ENCODE peak calls at places on chromosomes 4 and X, in seven cellular contexts. I, P, M, O, S, Y and H are unnamed samples.

GRCh38 chrX:147757750-147758149 is 154.0 kb upstream of the FMR1 start:
- DNase-seq in I (no peak), O (no peak), M (no peak), S (no peak), P (no peak), Y (no peak), H (no peak)

GRCh38 chrX:102745513-102746133 is 25.1 kb downstream of the GPRASP3 start:
- DNase-seq in S (no peak), M (no peak), Y (peak; percentile 75), O (no peak), I (no peak), P (peak; percentile 44), H (no peak)

GRCh38 chr4:28565434-28565833 is 1704.8 kb downstream of the STIM2 start:
- DNase-seq in S (no peak), Y (no peak), O (no peak), P (no peak), M (no peak), I (no peak), H (no peak)

GRCh38 chr4:124227979-124228378 is 484.6 kb downstream of the ANKRD50 start:
- DNase-seq in I (no peak), S (no peak), M (no peak), O (no peak), P (no peak), Y (no peak), H (no peak)

GRCh38 chr4:140135529-140136021 is 18.4 kb downstream of the MAML3 start:
- DNase-seq in Y (peak; percentile 84), O (no peak), S (no peak), I (no peak), M (no peak), P (no peak), H (no peak)

GRCh38 chr4:155005395-155006087 is 202.9 kb upstream of the NPY2R start:
- DNase-seq in P (no peak), Y (no peak), I (no peak), S (no peak), M (peak; percentile 15), O (no peak), H (no peak)

GRCh38 chrX:27444093-27444908 is 18.8 kb downstream of the PPP4R3C start:
- DNase-seq in M (no peak), I (peak; percentile 14), O (no peak), S (no peak), P (no peak), Y (no peak), H (no peak)

GRCh38 chr4:159188646-159189045 is 85.8 kb downstream of the RAPGEF2 start:
- DNase-seq in Y (no peak), M (no peak), O (no peak), P (no peak), S (no peak), I (no peak), H (no peak)

GRCh38 chrX:146449243-146449642 is 360.3 kb upstream of the CXorf51B start:
- DNase-seq in O (no peak), M (no peak), Y (no peak), S (no peak), I (no peak), P (no peak), H (no peak)

GRCh38 chr4:141524116-141524515 is 112.3 kb upstream of the IL15 start:
- DNase-seq in P (no peak), S (no peak), I (no peak), O (no peak), Y (no peak), M (no peak), H (no peak)
- TF ChIP-seq JUND in P (no peak), S (no peak), I (no peak), O (no peak), Y (no peak), M (no peak), H (no peak)

DNA sequence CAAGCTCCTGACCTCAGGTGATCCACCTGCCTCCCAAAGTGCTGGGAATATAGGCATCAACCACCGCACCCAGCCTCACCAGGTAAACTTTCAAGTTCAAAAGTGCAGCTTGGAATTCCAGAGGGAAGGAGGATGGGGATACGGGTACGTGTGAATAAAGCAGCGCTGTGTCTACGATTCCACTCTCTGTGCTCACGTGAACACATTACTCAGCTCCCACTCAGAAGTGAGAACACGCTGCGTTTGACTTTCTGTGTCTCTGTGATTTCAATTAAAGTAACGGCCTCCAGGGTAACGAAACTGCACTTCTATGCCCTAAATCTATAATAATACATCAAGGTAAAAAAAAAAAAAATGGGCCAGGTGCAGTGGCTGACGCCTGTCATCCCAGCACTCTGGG is 8.4 kb upstream of the ASMT start:
- DNase-seq in P (no peak), M (no peak), Y (no peak), S (no peak), O (no peak), I (no peak), H (no peak)
- TF ChIP-seq JUND in P (no peak), M (no peak), Y (no peak), S (no peak), O (no peak), I (no peak), H (no peak)

DNA sequence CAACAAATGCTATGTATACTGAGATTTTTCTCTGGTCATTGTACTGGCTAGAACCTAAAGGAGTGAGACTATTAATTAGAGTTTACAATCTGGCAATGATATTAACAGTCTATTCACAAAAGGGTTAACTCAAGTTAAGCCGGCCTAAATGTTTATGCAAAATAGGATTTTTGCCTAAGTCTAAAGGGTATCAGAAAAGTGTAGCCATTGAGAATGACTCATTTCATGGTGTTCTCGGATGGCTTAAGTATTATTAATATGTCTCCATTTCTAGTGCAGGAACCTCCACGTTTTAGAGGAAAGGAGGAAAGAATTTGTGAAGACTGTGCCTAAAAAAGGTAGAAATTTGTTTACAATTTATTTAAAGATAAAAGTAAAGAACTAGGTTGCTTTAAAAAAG is 29.8 kb downstream of the DYNLT3 start:
- DNase-seq in S (no peak), O (no peak), I (no peak), M (no peak), Y (no peak), P (no peak), H (no peak)
- TF ChIP-seq JUND in S (no peak), O (no peak), I (no peak), M (no peak), Y (no peak), P (no peak), H (no peak)

GRCh38 chrX:129955682-129956081 is 26.8 kb upstream of the BCORL1 start:
- DNase-seq in Y (no peak), O (no peak), S (no peak), P (no peak), I (no peak), M (no peak), H (no peak)

GRCh38 chrX:129956765-129957164 is 25.7 kb upstream of the BCORL1 start:
- DNase-seq in I (no peak), Y (no peak), P (no peak), O (no peak), S (no peak), M (no peak), H (no peak)

GRCh38 chrX:129958814-129959492 is 23.5 kb upstream of the BCORL1 start:
- DNase-seq in S (no peak), Y (no peak), P (no peak), M (no peak), I (no peak), O (no peak), H (no peak)

GRCh38 chrX:129956145-129956544 is 26.3 kb upstream of the BCORL1 start:
- DNase-seq in O (no peak), I (no peak), S (no peak), Y (no peak), P (no peak), M (no peak), H (no peak)

GRCh38 chrX:129957241-129958099 is 25.0 kb upstream of the BCORL1 start:
- DNase-seq in I (no peak), P (no peak), O (peak; percentile 80), Y (peak; percentile 84), S (peak; percentile 34), M (peak; percentile 15), H (peak; percentile 53)
- TF ChIP-seq JUND in I (no peak), P (no peak), O (peak; percentile 15), Y (no peak), S (no peak), M (no peak), H (no peak)

GRCh38 chr4:126582737-126583136 is 1050.0 kb upstream of the INTU start:
- DNase-seq in O (no peak), I (no peak), S (no peak), P (no peak), Y (no peak), M (no peak), H (peak; percentile 65)
- TF ChIP-seq JUND in O (no peak), I (no peak), S (no peak), P (no peak), Y (no peak), M (no peak), H (no peak)

GRCh38 chr4:10083861-10084641 is 32.5 kb downstream of the WDR1 start:
- DNase-seq in I (no peak), P (no peak), O (no peak), M (no peak), Y (peak; percentile 13), S (no peak), H (no peak)
- TF ChIP-seq JUND in I (no peak), P (no peak), O (no peak), M (no peak), Y (no peak), S (no peak), H (no peak)

DNA sequence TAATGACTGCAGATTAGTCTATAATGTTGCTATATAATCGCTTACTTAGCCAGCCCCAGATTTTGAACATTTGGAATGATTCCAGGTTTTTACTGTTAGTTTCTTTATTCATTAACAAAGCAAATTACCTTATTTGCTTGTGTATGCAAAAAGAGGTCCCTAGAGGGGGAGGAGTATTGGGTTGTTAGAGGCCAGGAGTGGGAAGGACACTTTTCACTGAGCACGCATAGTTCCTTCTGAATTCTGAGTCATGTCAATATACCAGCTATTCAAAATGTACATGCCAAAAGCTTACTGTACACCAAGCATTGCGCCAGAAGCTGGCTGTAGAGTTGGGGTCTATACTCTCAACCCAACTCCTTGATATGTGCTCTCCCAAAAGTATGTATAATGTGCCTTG is 5.1 kb upstream of the DGAT2L6 start:
- DNase-seq in M (no peak), S (no peak), P (no peak), I (no peak), Y (no peak), O (no peak), H (no peak)
- TF ChIP-seq JUND in M (no peak), S (no peak), P (no peak), I (no peak), Y (no peak), O (no peak), H (no peak)

DNA sequence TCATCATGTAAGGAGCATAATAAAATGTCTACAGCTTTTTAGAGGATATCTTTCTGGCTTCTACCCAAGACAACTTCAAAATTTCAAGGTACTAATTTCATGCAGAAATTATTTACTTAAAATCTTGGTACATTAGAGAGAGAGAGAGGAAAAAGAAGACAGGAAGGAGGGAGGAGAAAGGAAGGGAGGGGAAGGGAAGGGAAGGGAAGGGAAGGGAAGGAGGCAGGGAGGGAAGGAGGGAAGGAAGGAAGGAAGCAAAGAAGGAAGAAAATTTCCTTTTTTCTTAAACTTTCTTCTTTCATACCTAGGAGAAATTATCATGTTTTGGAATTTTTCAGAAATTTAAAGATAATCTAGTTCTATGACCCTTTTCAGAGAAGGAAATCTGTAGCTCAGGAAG is 61.8 kb downstream of the HS3ST1 start:
- DNase-seq in P (no peak), O (no peak), Y (no peak), M (no peak), I (no peak), S (no peak), H (no peak)
- TF ChIP-seq JUND in P (no peak), O (no peak), Y (no peak), M (no peak), I (no peak), S (no peak), H (no peak)

GRCh38 chr4:78512357-78512920 is 39.1 kb upstream of the ANXA3 start:
- DNase-seq in Y (no peak), S (no peak), O (no peak), I (peak; percentile 10), M (no peak), P (no peak), H (peak; percentile 5)
- TF ChIP-seq JUND in Y (no peak), S (no peak), O (no peak), I (no peak), M (no peak), P (no peak), H (no peak)